ENCODE peak calls at places on chromosomes 3 and 15, in four cellular contexts. One of them, this sample, is unnamed.

GRCh38 chr15:56871180-56871579 is 47.3 kb upstream of the TCF12 start:
- DNase-seq in IMR-90: peak; percentile 86
- DNase-seq in OCI-LY7: no peak
- DNase-seq in fibroblast of lung: peak; percentile 88
- DNase-seq in this sample: peak; percentile 38

GRCh38 chr3:184602406-184603155 is 41.0 kb downstream of the EPHB3 start:
- DNase-seq in fibroblast of lung: no peak
- DNase-seq in IMR-90: no peak
- DNase-seq in OCI-LY7: no peak
- DNase-seq in this sample: peak; percentile 58

GRCh38 chr15:40308844-40309189 is 1.1 kb upstream of the PLCB2 start:
- DNase-seq in IMR-90: no peak
- DNase-seq in OCI-LY7: no peak
- DNase-seq in fibroblast of lung: no peak
- DNase-seq in this sample: no peak

GRCh38 chr3:55518451-55518850 is 31.3 kb upstream of the WNT5A start:
- DNase-seq in fibroblast of lung: peak; percentile 69
- DNase-seq in IMR-90: peak; percentile 39
- DNase-seq in OCI-LY7: no peak
- DNase-seq in this sample: no peak

GRCh38 chr3:42476225-42477160 is 25.9 kb upstream of the VIPR1 start:
- DNase-seq in IMR-90: no peak
- DNase-seq in fibroblast of lung: no peak
- DNase-seq in OCI-LY7: no peak
- DNase-seq in this sample: no peak

GRCh38 chr3:153856932-153857331 is 264.3 kb upstream of the ARHGEF26 start:
- DNase-seq in fibroblast of lung: peak; percentile 31
- DNase-seq in IMR-90: no peak
- DNase-seq in OCI-LY7: no peak
- DNase-seq in this sample: no peak

GRCh38 chr15:47388299-47388698 is 329.0 kb upstream of the SEMA6D start:
- DNase-seq in OCI-LY7: no peak
- DNase-seq in IMR-90: no peak
- DNase-seq in fibroblast of lung: no peak
- DNase-seq in this sample: peak; percentile 4

GRCh38 chr3:122227036-122227781 is 43.7 kb downstream of the CASR start:
- DNase-seq in fibroblast of lung: no peak
- DNase-seq in OCI-LY7: no peak
- DNase-seq in IMR-90: no peak
- DNase-seq in this sample: no peak

GRCh38 chr3:160622263-160623045 is 54.5 kb upstream of the ARL14 start:
- DNase-seq in IMR-90: no peak
- DNase-seq in fibroblast of lung: peak; percentile 16
- DNase-seq in OCI-LY7: no peak
- DNase-seq in this sample: peak; percentile 5

GRCh38 chr3:170863768-170864167 is 6.2 kb downstream of the RPL22L1 start:
- DNase-seq in OCI-LY7: no peak
- DNase-seq in fibroblast of lung: no peak
- DNase-seq in IMR-90: no peak
- DNase-seq in this sample: no peak

GRCh38 chr3:32292085-32292796 is 53.8 kb downstream of the CMTM8 start:
- DNase-seq in IMR-90: no peak
- DNase-seq in OCI-LY7: no peak
- DNase-seq in fibroblast of lung: no peak
- DNase-seq in this sample: no peak

GRCh38 chr15:81015595-81016252 is 15.0 kb downstream of the TLNRD1 start:
- DNase-seq in fibroblast of lung: no peak
- DNase-seq in OCI-LY7: no peak
- DNase-seq in IMR-90: no peak
- DNase-seq in this sample: no peak

GRCh38 chr3:29694783-29695182 is 413.9 kb downstream of the RBMS3 start:
- DNase-seq in IMR-90: peak; percentile 92
- DNase-seq in OCI-LY7: no peak
- DNase-seq in fibroblast of lung: peak; percentile 99
- DNase-seq in this sample: peak; percentile 38

GRCh38 chr15:80367094-80367493 is 37.1 kb upstream of the ARNT2 start:
- DNase-seq in IMR-90: peak; percentile 7
- DNase-seq in OCI-LY7: peak; percentile 46
- DNase-seq in fibroblast of lung: no peak
- DNase-seq in this sample: peak; percentile 62

GRCh38 chr3:197490098-197490497 is 65.7 kb downstream of the BDH1 start:
- DNase-seq in IMR-90: peak; percentile 57
- DNase-seq in fibroblast of lung: peak; percentile 89
- DNase-seq in OCI-LY7: no peak
- DNase-seq in this sample: peak; percentile 81

GRCh38 chr3:138874555-138874898 is 39.8 kb upstream of the PIK3CB start:
- DNase-seq in IMR-90: no peak
- DNase-seq in OCI-LY7: no peak
- DNase-seq in fibroblast of lung: no peak
- DNase-seq in this sample: no peak

GRCh38 chr15:89492111-89492641 is 4.2 kb downstream of the RHCG start:
- DNase-seq in fibroblast of lung: no peak
- DNase-seq in IMR-90: no peak
- DNase-seq in OCI-LY7: peak; percentile 29
- DNase-seq in this sample: peak; percentile 37

GRCh38 chr15:22866066-22866465 is 27.6 kb downstream of the NIPA2 start:
- DNase-seq in fibroblast of lung: peak; percentile 84
- DNase-seq in OCI-LY7: no peak
- DNase-seq in IMR-90: peak; percentile 19
- DNase-seq in this sample: peak; percentile 29

GRCh38 chr3:98657429-98657828 is 64.0 kb upstream of the CPOX start:
- DNase-seq in IMR-90: no peak
- DNase-seq in fibroblast of lung: peak; percentile 1
- DNase-seq in OCI-LY7: no peak
- DNase-seq in this sample: no peak

DNA sequence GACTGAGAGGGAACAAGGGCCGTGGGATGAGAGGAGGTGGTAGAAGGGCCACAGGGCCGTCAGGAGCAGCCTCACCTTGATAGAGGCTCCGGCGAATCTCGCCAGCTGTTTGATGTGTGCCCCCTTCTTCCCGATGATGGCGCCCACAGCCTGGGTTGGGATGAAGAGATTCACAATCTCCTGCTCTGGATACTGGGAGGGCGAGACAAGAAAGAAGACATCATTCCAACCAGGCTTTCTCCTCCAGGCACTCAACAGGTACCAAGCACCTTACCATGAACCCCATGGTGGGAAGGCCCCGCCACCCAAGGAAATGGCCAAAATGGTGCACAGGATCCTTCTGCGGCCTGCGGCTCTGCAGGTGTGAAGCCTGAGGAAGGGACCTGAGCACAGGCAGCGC is 71.1 kb downstream of the SENP2 start:
- DNase-seq in fibroblast of lung: no peak
- DNase-seq in IMR-90: no peak
- DNase-seq in OCI-LY7: no peak
- DNase-seq in this sample: no peak
- H3K4me1 ChIP-seq in fibroblast of lung: peaks cover 41% of the 10 kb centered on the region
- H3K4me1 ChIP-seq in IMR-90: peaks cover 31% of the 10 kb centered on the region
- H3K4me1 ChIP-seq in OCI-LY7: no peaks in the 10 kb centered on the region
- H3K4me1 ChIP-seq in this sample: no peaks in the 10 kb centered on the region

GRCh38 chr15:62344806-62345539 is 179.9 kb upstream of the C2CD4B start:
- DNase-seq in IMR-90: peak; percentile 58
- DNase-seq in OCI-LY7: peak; percentile 83
- DNase-seq in fibroblast of lung: peak; percentile 73
- DNase-seq in this sample: peak; percentile 21
- H3K4me3 ChIP-seq in IMR-90: peak overlapping the region; percentile 19
- H3K4me3 ChIP-seq in OCI-LY7: no peak overlapping the region
- H3K4me3 ChIP-seq in fibroblast of lung: no peak overlapping the region
- H3K4me3 ChIP-seq in this sample: no peak overlapping the region

DNA sequence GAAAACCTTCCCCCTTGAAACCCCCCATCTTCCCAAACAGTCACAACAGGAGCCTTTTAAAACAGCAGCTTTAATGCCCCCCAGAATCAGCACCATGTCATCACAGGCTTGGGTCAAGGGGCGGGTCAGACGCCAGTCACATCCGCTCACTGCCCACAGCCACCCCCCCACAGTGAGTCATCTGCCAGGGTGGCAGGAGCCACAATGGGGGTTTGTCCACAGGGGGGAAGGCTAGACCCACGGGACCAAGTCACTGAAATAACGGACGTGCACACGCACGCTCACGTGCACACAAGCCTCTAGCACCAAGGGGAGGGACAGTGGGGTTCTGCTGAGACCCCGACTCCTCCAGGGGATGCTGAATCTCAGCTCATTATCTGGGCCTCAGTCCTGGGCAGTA is 441 bp upstream of the UCN2 start:
- DNase-seq in OCI-LY7: no peak
- DNase-seq in IMR-90: peak; percentile 62
- DNase-seq in fibroblast of lung: peak; percentile 70
- DNase-seq in this sample: peak; percentile 40
- H3K4me1 ChIP-seq in OCI-LY7: peaks cover 21% of the 10 kb centered on the region
- H3K4me1 ChIP-seq in IMR-90: peaks cover 40% of the 10 kb centered on the region
- H3K4me1 ChIP-seq in fibroblast of lung: peaks cover 42% of the 10 kb centered on the region
- H3K4me1 ChIP-seq in this sample: peaks cover 35% of the 10 kb centered on the region

GRCh38 chr15:85598203-85598602 is 196.5 kb downstream of the KLHL25 start:
- DNase-seq in OCI-LY7: no peak
- DNase-seq in IMR-90: no peak
- DNase-seq in fibroblast of lung: peak; percentile 67
- DNase-seq in this sample: no peak

GRCh38 chr15:85600001-85600400 is 194.7 kb downstream of the KLHL25 start:
- DNase-seq in fibroblast of lung: no peak
- DNase-seq in IMR-90: no peak
- DNase-seq in OCI-LY7: no peak
- DNase-seq in this sample: peak; percentile 89

GRCh38 chr15:85595804-85596536 is 198.8 kb downstream of the KLHL25 start:
- DNase-seq in OCI-LY7: no peak
- DNase-seq in IMR-90: peak; percentile 49
- DNase-seq in fibroblast of lung: no peak
- DNase-seq in this sample: no peak

GRCh38 chr15:85598718-85599398 is 195.9 kb downstream of the KLHL25 start:
- DNase-seq in fibroblast of lung: no peak
- DNase-seq in OCI-LY7: no peak
- DNase-seq in IMR-90: no peak
- DNase-seq in this sample: no peak

DNA sequence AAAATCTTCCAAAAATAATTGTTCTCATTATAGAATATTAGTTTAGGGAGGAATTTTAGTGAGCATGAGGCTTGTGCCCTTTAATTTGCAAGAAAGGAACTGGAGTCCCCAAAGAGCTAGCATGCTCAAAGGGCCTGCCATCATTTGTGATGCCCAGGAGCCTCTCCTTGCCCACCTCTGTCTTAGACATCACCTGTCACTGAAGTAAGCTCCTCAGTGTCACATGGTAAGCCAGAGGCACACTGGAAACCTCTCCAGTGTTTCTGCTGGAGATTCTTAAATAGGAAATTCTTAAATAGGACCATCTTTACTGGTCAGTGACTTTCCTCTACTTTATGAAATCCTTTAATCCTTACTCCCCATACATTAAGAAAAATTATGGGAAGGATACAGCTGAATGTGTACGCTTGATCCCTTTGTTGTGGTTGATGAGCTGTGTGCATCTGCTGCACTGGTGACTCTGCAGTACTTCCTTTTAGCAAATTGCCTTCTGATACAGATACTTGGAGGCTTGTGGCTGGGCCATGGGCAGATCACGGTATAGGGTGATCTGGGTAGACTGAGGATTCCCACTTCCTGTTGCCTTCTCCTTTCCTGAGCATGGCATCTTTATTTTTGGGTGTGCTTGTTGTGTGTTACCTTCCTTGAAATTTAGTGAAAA is 197.4 kb downstream of the KLHL25 start:
- DNase-seq in IMR-90: no peak
- DNase-seq in fibroblast of lung: no peak
- DNase-seq in OCI-LY7: no peak
- DNase-seq in this sample: peak; percentile 56
- H3K4me3 ChIP-seq in IMR-90: no peak overlapping the region
- H3K4me3 ChIP-seq in fibroblast of lung: no peak overlapping the region
- H3K4me3 ChIP-seq in OCI-LY7: no peak overlapping the region
- H3K4me3 ChIP-seq in this sample: no peak overlapping the region

GRCh38 chr3:190038050-190038631 is 82.6 kb downstream of the P3H2 start:
- DNase-seq in OCI-LY7: no peak
- DNase-seq in IMR-90: peak; percentile 88
- DNase-seq in fibroblast of lung: peak; percentile 72
- DNase-seq in this sample: peak; percentile 19
- H3K4me1 ChIP-seq in OCI-LY7: no peaks in the 10 kb centered on the region
- H3K4me1 ChIP-seq in IMR-90: peaks cover 6% of the 10 kb centered on the region
- H3K4me1 ChIP-seq in fibroblast of lung: no peaks in the 10 kb centered on the region
- H3K4me1 ChIP-seq in this sample: no peaks in the 10 kb centered on the region

GRCh38 chr3:63910873-63911272 is 1.3 kb downstream of the SCAANT1 start:
- DNase-seq in IMR-90: peak; percentile 59
- DNase-seq in fibroblast of lung: peak; percentile 44
- DNase-seq in OCI-LY7: peak; percentile 41
- DNase-seq in this sample: no peak
- H3K4me3 ChIP-seq in IMR-90: no peak overlapping the region
- H3K4me3 ChIP-seq in fibroblast of lung: peak overlapping the region; percentile 88
- H3K4me3 ChIP-seq in OCI-LY7: peak overlapping the region; percentile 82
- H3K4me3 ChIP-seq in this sample: peak overlapping the region; percentile 78

GRCh38 chr3:172203522-172204258 is 164.3 kb downstream of the FNDC3B start:
- DNase-seq in IMR-90: no peak
- DNase-seq in fibroblast of lung: peak; percentile 67
- DNase-seq in OCI-LY7: no peak
- DNase-seq in this sample: no peak

GRCh38 chr3:172202797-172203196 is 163.4 kb downstream of the FNDC3B start:
- DNase-seq in IMR-90: no peak
- DNase-seq in fibroblast of lung: no peak
- DNase-seq in OCI-LY7: no peak
- DNase-seq in this sample: no peak

GRCh38 chr3:172199850-172200369 is 160.5 kb downstream of the FNDC3B start:
- DNase-seq in fibroblast of lung: no peak
- DNase-seq in IMR-90: no peak
- DNase-seq in OCI-LY7: no peak
- DNase-seq in this sample: no peak

GRCh38 chr3:172201990-172202318 is 162.6 kb downstream of the FNDC3B start:
- DNase-seq in IMR-90: peak; percentile 96
- DNase-seq in fibroblast of lung: peak; percentile 92
- DNase-seq in OCI-LY7: no peak
- DNase-seq in this sample: no peak

DNA sequence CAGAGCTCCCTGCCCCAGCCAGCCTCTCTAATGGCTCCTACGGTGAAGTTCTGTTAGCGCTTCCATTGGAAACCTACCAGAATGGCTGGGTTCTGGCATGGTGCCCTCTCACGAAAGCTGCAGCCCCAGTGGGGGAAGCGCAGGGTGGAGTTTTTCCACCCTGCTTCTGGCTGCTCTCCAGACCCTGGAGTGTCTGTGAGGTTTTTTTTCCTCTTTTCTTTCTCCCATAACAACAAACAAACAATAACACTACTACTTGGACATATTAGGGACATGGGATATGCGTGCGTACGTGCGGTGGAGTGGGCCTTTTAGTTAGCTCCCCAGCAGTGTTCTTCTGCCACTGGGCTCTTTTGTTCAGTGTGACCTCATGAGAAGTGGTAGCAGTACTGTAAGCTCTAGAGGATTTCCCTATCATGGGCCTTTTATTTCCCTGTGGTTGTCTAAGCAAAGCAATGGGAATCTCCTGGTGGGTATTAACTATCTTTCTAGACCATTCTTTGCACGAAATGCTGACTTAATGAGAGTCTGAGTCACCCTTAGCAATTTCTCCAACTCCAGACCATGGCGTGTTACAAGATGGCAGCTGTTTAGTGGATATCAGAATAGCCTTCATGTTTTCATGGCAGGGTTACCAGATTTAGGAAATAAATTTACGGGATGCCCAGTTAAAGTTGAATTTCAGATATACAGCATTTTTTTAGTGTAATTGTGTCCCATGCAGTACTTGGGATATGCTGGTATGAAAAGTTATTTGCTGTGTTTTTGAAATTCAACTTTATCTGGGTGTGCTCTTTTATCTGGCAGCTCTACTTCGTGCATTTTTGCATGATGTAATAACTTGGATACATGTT is 162.0 kb downstream of the FNDC3B start:
- DNase-seq in fibroblast of lung: peak; percentile 98
- DNase-seq in OCI-LY7: no peak
- DNase-seq in IMR-90: peak; percentile 98
- DNase-seq in this sample: no peak
- H3K4me1 ChIP-seq in fibroblast of lung: peaks cover 23% of the 10 kb centered on the region
- H3K4me1 ChIP-seq in OCI-LY7: no peaks in the 10 kb centered on the region
- H3K4me1 ChIP-seq in IMR-90: peaks cover 19% of the 10 kb centered on the region
- H3K4me1 ChIP-seq in this sample: peaks cover 5% of the 10 kb centered on the region

This sample was measured in SJCRH30.